ENCODE peak calls at places on chromosome 2, in seven cellular contexts. J is left ventricle myocardium inferior, Q is heart right ventricle, H is MM.1S, N is PC-3, S is transverse colon, O is GM23248. T is an unnamed sample.

GRCh38 chr2:150612957-150613710 is 125.7 kb upstream of the RND3 start:
- DNase-seq in J (no peak), Q (no peak), H (no peak), N (no peak), S (no peak), O (no peak), T (no peak)

GRCh38 chr2:128286905-128287779 is 31.5 kb downstream of the HS6ST1 start:
- DNase-seq in J (no peak), Q (no peak), H (no peak), N (no peak), S (no peak), O (no peak), T (no peak)

GRCh38 chr2:45770773-45771172 is 119.3 kb downstream of the PRKCE start:
- DNase-seq in J (no peak), Q (no peak), H (no peak), N (no peak), S (no peak), O (peak; percentile 46), T (no peak)

GRCh38 chr2:152740743-152741328 is 22.4 kb downstream of the ARL6IP6 start:
- DNase-seq in J (no peak), Q (no peak), H (peak; percentile 73), N (peak; percentile 80), S (no peak), O (peak; percentile 77), T (no peak)

GRCh38 chr2:104945866-104946265 is 92.0 kb downstream of the POU3F3 start:
- DNase-seq in J (no peak), Q (no peak), H (no peak), N (peak; percentile 28), S (no peak), O (no peak), T (no peak)

GRCh38 chr2:16890081-16890480 is 224.4 kb upstream of the CYRIA start:
- DNase-seq in J (no peak), Q (no peak), H (no peak), N (no peak), S (no peak), O (no peak), T (no peak)

GRCh38 chr2:20526666-20527065 is 79.8 kb downstream of the RHOB start:
- DNase-seq in J (no peak), Q (peak; percentile 43), H (no peak), N (no peak), S (no peak), O (no peak), T (peak; percentile 82)

GRCh38 chr2:64207573-64207972 is 63.4 kb upstream of the PELI1 start:
- DNase-seq in J (no peak), Q (no peak), H (peak; percentile 67), N (no peak), S (no peak), O (no peak), T (no peak)

GRCh38 chr2:142218471-142218870 is 87.7 kb upstream of the LRP1B start:
- DNase-seq in J (no peak), Q (no peak), H (no peak), N (peak; percentile 45), S (no peak), O (peak; percentile 0), T (no peak)

GRCh38 chr2:134314202-134314601 is 60.3 kb downstream of the MGAT5 start:
- DNase-seq in J (no peak), Q (no peak), H (no peak), N (no peak), S (no peak), O (no peak), T (no peak)

GRCh38 chr2:172226244-172227061 is 123.8 kb upstream of the DLX2 start:
- DNase-seq in J (no peak), Q (no peak), H (no peak), N (peak; percentile 39), S (peak; percentile 81), O (no peak), T (no peak)

GRCh38 chr2:240919786-240920782 is 13.9 kb downstream of the CROCC2 start:
- DNase-seq in J (peak; percentile 11), Q (no peak), H (no peak), N (no peak), S (peak; percentile 7), O (no peak), T (peak; percentile 1)

GRCh38 chr2:195150819-195151218 is 506.2 kb upstream of the SLC39A10 start:
- DNase-seq in J (no peak), Q (no peak), H (no peak), N (no peak), S (no peak), O (no peak), T (no peak)

GRCh38 chr2:37721219-37721600 is 49.8 kb upstream of the CDC42EP3 start:
- DNase-seq in J (no peak), Q (no peak), H (no peak), N (no peak), S (no peak), O (peak; percentile 43), T (no peak)

GRCh38 chr2:134127496-134127895 is 126.4 kb upstream of the MGAT5 start:
- DNase-seq in J (no peak), Q (no peak), H (peak; percentile 82), N (no peak), S (no peak), O (no peak), T (no peak)

GRCh38 chr2:119659601-119660342 is 19.2 kb upstream of the TMEM177 start:
- DNase-seq in J (no peak), Q (no peak), H (peak; percentile 28), N (peak; percentile 50), S (peak; percentile 42), O (peak; percentile 61), T (peak; percentile 59)

GRCh38 chr2:144832048-144832447 is 312.1 kb upstream of the ZEB2 start:
- DNase-seq in J (no peak), Q (no peak), H (no peak), N (no peak), S (no peak), O (no peak), T (no peak)

GRCh38 chr2:18706001-18706400 is 116.6 kb upstream of the NT5C1B start:
- DNase-seq in J (no peak), Q (no peak), H (no peak), N (no peak), S (no peak), O (no peak), T (no peak)
- H3K4me1 ChIP-seq in J (peaks cover 17% of the 10 kb centered on the region), Q (peaks cover 12% of the 10 kb centered on the region), H (no peaks in the 10 kb centered on the region), N (peaks cover 16% of the 10 kb centered on the region), S (no peaks in the 10 kb centered on the region), O (peaks cover 16% of the 10 kb centered on the region), T (no peaks in the 10 kb centered on the region)

GRCh38 chr2:15436195-15436594 is 124.9 kb downstream of the NBAS start:
- DNase-seq in J (no peak), Q (no peak), H (no peak), N (no peak), S (no peak), O (no peak), T (no peak)

GRCh38 chr2:15432642-15433261 is 128.4 kb downstream of the NBAS start:
- DNase-seq in J (no peak), Q (no peak), H (no peak), N (no peak), S (no peak), O (no peak), T (no peak)

DNA sequence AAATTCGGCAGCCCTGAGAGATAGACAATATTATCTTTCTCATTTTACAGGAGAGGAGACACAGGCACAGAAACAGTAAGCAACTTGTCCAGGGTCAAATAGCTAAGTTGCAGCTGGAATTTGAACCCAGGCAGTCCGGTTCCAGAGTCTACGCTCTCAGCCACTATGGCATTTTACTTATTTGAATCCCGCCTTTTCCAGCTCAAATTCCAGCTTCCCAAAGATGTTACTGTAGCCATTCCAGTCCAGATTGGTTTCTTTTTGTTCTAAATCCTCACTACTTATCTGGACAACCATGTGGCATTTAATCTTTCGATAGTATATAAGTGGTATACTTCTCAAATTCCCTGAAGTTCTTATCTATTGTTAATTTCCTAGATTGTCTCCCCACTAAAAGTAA is 125.7 kb downstream of the NBAS start:
- DNase-seq in J (no peak), Q (no peak), H (no peak), N (no peak), S (no peak), O (no peak), T (no peak)
- H3K4me1 ChIP-seq in J (peaks cover 32% of the 10 kb centered on the region), Q (peaks cover 4% of the 10 kb centered on the region), H (no peaks in the 10 kb centered on the region), N (no peaks in the 10 kb centered on the region), S (no peaks in the 10 kb centered on the region), O (no peaks in the 10 kb centered on the region), T (no peaks in the 10 kb centered on the region)

GRCh38 chr2:159617080-159617479 is 732 bp upstream of the BAZ2B start:
- DNase-seq in J (no peak), Q (no peak), H (no peak), N (no peak), S (no peak), O (peak; percentile 16), T (no peak)
- H3K4me1 ChIP-seq in J (peaks cover 40% of the 10 kb centered on the region), Q (peaks cover 20% of the 10 kb centered on the region), H (peaks cover 3% of the 10 kb centered on the region), N (peaks cover 29% of the 10 kb centered on the region), S (peaks cover 15% of the 10 kb centered on the region), O (peaks cover 32% of the 10 kb centered on the region), T (peaks cover 16% of the 10 kb centered on the region)

GRCh38 chr2:23426284-23426905 is 41.4 kb downstream of the KLHL29 start:
- DNase-seq in J (peak; percentile 57), Q (peak; percentile 49), H (no peak), N (no peak), S (peak; percentile 41), O (peak; percentile 94), T (no peak)
- H3K4me1 ChIP-seq in J (peaks cover 22% of the 10 kb centered on the region), Q (peaks cover 18% of the 10 kb centered on the region), H (no peaks in the 10 kb centered on the region), N (no peaks in the 10 kb centered on the region), S (peaks cover 21% of the 10 kb centered on the region), O (peaks cover 28% of the 10 kb centered on the region), T (no peaks in the 10 kb centered on the region)

DNA sequence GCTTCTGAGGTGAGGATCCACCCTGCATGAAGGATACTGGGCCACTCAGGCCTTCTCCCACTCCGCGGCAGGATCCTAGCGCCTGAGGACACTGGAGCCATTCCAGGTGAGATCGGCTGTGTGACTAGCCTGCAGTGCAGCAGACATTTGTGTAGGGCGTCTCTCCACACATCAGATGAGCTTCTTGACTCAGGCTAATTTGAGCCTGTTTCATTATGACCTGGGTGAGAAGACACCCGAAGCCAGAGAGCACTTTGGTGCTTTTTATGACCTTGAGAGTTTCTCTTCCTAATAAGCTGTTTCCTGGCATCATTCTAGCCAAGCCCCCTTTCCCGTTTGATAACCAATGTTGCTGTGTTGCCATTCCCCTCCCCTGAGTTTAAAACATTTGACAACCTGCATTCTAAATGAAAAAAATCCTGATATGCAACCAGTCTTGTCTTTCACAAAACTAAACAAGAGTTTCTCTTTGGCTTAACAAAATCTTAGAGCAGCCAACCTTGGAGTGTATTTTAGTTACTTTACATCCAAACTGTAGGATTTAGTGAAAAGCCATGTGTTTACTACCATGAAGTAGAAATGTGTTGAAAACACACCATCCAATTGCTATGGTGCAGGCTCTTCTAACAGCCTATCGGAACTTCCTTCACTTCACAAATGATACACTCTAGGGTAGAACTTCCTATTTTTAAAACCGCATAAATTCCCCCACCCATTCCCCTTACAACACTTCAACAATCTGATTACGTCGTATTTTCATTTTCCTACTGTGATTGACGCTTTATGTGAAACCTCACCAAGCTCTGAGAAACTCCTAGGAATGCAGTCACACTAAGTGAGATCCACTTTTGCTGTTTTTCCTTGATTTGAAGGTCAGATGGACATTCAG is 74.6 kb upstream of the MAP4K4 start:
- DNase-seq in J (no peak), Q (no peak), H (no peak), N (no peak), S (no peak), O (no peak), T (no peak)
- H3K4me1 ChIP-seq in J (no peaks in the 10 kb centered on the region), Q (no peaks in the 10 kb centered on the region), H (no peaks in the 10 kb centered on the region), N (peaks cover 4% of the 10 kb centered on the region), S (no peaks in the 10 kb centered on the region), O (no peaks in the 10 kb centered on the region), T (no peaks in the 10 kb centered on the region)